ENCODE peak calls at places on chromosomes 6 and 20, in seven cellular contexts. One of them, this sample, is unnamed.

GRCh38 chr6:43614396-43614730 is 14.7 kb downstream of the GTPBP2 start:
- DNase-seq in A549: no peak
- DNase-seq in heart left ventricle: no peak
- DNase-seq in cardiac fibroblast: no peak
- DNase-seq in left ventricle myocardium inferior: no peak
- DNase-seq in AG04450: no peak
- DNase-seq in cardiac muscle cell: no peak
- DNase-seq in this sample: no peak

GRCh38 chr6:17265570-17265969 is 15.6 kb upstream of the RBM24 start:
- DNase-seq in A549: no peak
- DNase-seq in AG04450: no peak
- DNase-seq in cardiac muscle cell: no peak
- DNase-seq in cardiac fibroblast: no peak
- DNase-seq in left ventricle myocardium inferior: no peak
- DNase-seq in heart left ventricle: no peak
- DNase-seq in this sample: no peak

GRCh38 chr6:25022140-25022553 is 86.4 kb upstream of the RIPOR2 start:
- DNase-seq in heart left ventricle: no peak
- DNase-seq in AG04450: no peak
- DNase-seq in cardiac fibroblast: peak
- DNase-seq in left ventricle myocardium inferior: no peak
- DNase-seq in A549: no peak
- DNase-seq in cardiac muscle cell: no peak
- DNase-seq in this sample: no peak

GRCh38 chr6:113361014-113361645 is 496.0 kb upstream of the MARCKS start:
- DNase-seq in cardiac muscle cell: no peak
- DNase-seq in AG04450: no peak
- DNase-seq in A549: no peak
- DNase-seq in cardiac fibroblast: peak
- DNase-seq in left ventricle myocardium inferior: no peak
- DNase-seq in heart left ventricle: no peak
- DNase-seq in this sample: peak

GRCh38 chr20:24872291-24873014 is 76.6 kb upstream of the CST7 start:
- DNase-seq in AG04450: no peak
- DNase-seq in left ventricle myocardium inferior: no peak
- DNase-seq in cardiac muscle cell: no peak
- DNase-seq in cardiac fibroblast: no peak
- DNase-seq in heart left ventricle: no peak
- DNase-seq in A549: no peak
- DNase-seq in this sample: no peak

GRCh38 chr20:675453-676314 is at the start of gene SCRT2:
- DNase-seq in cardiac fibroblast: peak
- DNase-seq in left ventricle myocardium inferior: peak
- DNase-seq in heart left ventricle: peak
- DNase-seq in A549: peak
- DNase-seq in cardiac muscle cell: peak
- DNase-seq in AG04450: peak
- DNase-seq in this sample: no peak

GRCh38 chr6:125952764-125953501 is 3.6 kb upstream of the HINT3 start:
- DNase-seq in cardiac fibroblast: peak
- DNase-seq in left ventricle myocardium inferior: no peak
- DNase-seq in AG04450: no peak
- DNase-seq in cardiac muscle cell: no peak
- DNase-seq in heart left ventricle: no peak
- DNase-seq in A549: no peak
- DNase-seq in this sample: no peak

GRCh38 chr20:1160991-1161390 is 23.8 kb downstream of the TMEM74B start:
- DNase-seq in left ventricle myocardium inferior: no peak
- DNase-seq in A549: no peak
- DNase-seq in AG04450: no peak
- DNase-seq in cardiac muscle cell: no peak
- DNase-seq in heart left ventricle: no peak
- DNase-seq in cardiac fibroblast: no peak
- DNase-seq in this sample: no peak

DNA sequence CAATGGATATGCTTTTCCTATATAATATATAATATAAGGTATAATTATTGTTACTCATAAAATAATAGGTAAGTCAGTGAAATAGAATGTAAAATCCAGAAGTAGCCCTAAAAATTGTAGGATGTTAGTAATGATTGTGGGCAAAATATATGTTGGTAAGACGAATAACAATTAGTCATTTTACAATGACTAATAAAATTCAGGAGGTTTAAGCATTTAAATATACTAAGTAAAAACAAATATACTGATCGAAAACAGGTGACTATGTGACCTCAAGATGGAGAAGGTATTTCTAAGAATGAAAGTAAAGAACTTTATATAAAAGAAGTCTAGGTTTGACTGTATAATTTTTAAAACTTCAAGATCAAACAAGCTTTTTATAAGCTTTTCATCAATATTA is 28.9 kb downstream of the FUCA2 start:
- DNase-seq in cardiac muscle cell: no peak
- DNase-seq in heart left ventricle: no peak
- DNase-seq in cardiac fibroblast: no peak
- DNase-seq in A549: no peak
- DNase-seq in left ventricle myocardium inferior: no peak
- DNase-seq in AG04450: no peak
- DNase-seq in this sample: no peak
- TF ChIP-seq CTCF in cardiac muscle cell: no peak
- TF ChIP-seq CTCF in heart left ventricle: no peak
- TF ChIP-seq CTCF in cardiac fibroblast: no peak
- TF ChIP-seq CTCF in A549: no peak
- TF ChIP-seq CTCF in left ventricle myocardium inferior: no peak
- TF ChIP-seq CTCF in AG04450: no peak
- TF ChIP-seq CTCF in this sample: no peak

GRCh38 chr6:33782561-33782960 is 6.4 kb downstream of the LEMD2 start:
- DNase-seq in cardiac muscle cell: no peak
- DNase-seq in left ventricle myocardium inferior: no peak
- DNase-seq in AG04450: no peak
- DNase-seq in A549: no peak
- DNase-seq in cardiac fibroblast: no peak
- DNase-seq in heart left ventricle: no peak
- DNase-seq in this sample: no peak

GRCh38 chr6:33779305-33779704 is 9.6 kb downstream of the LEMD2 start:
- DNase-seq in A549: no peak
- DNase-seq in heart left ventricle: no peak
- DNase-seq in cardiac muscle cell: peak
- DNase-seq in cardiac fibroblast: no peak
- DNase-seq in left ventricle myocardium inferior: no peak
- DNase-seq in AG04450: no peak
- DNase-seq in this sample: no peak

GRCh38 chr6:33779895-33780294 is 9.0 kb downstream of the LEMD2 start:
- DNase-seq in AG04450: no peak
- DNase-seq in left ventricle myocardium inferior: no peak
- DNase-seq in heart left ventricle: no peak
- DNase-seq in cardiac muscle cell: no peak
- DNase-seq in cardiac fibroblast: no peak
- DNase-seq in A549: no peak
- DNase-seq in this sample: no peak

GRCh38 chr6:33783781-33784520 is 5.0 kb downstream of the LEMD2 start:
- DNase-seq in cardiac fibroblast: no peak
- DNase-seq in heart left ventricle: no peak
- DNase-seq in A549: no peak
- DNase-seq in AG04450: no peak
- DNase-seq in cardiac muscle cell: no peak
- DNase-seq in left ventricle myocardium inferior: no peak
- DNase-seq in this sample: no peak

DNA sequence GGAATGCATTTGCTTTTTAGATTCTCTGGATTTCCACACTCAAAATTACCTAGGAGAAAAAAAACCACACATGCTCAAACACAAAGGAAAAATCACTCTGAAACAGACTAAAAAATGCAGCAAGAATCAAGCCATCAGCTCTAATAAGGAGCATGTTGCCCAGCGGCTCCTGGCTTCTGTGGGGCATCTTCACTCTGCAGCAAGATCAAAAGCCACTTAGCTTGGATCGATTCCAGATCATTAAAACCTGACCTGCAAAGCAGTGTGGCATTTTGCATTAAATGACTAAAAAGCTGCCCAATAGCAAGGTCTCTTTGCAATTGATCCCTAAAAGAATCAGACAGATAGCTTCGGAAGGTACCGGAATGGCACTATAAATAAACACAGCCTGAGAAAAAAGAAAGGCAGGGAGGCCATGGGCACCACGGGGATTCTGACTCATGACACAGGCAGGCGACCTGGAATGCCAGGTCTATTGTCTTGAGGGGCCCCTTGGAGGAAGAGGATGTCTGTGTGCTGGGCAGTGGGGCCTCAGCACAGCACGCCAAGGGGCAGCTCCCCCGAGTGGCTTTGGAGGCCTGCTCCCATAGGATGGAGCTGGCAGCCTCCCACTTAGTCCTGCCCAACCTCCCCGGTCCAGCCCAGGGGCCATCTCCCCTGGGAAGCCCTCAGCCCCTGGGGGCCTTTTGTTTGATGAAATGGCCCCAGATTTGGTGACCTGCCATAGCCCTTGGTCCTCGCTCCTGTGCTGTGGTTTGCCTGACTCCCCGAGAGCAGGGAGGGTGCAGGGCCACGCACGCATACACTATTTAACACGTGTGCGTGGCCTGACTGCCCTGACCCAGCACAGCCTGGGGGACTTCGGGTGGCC is 7.6 kb downstream of the LEMD2 start:
- DNase-seq in cardiac muscle cell: no peak
- DNase-seq in cardiac fibroblast: peak
- DNase-seq in AG04450: no peak
- DNase-seq in heart left ventricle: no peak
- DNase-seq in A549: peak
- DNase-seq in left ventricle myocardium inferior: no peak
- DNase-seq in this sample: peak
- H3K4me3 ChIP-seq in cardiac muscle cell: no peak
- H3K4me3 ChIP-seq in cardiac fibroblast: no peak
- H3K4me3 ChIP-seq in AG04450: no peak
- H3K4me3 ChIP-seq in heart left ventricle: no peak
- H3K4me3 ChIP-seq in A549: no peak
- H3K4me3 ChIP-seq in left ventricle myocardium inferior: no peak
- H3K4me3 ChIP-seq in this sample: no peak

GRCh38 chr20:58599966-58600365 is 51.1 kb upstream of the STX16 start:
- DNase-seq in cardiac fibroblast: no peak
- DNase-seq in cardiac muscle cell: no peak
- DNase-seq in heart left ventricle: no peak
- DNase-seq in AG04450: no peak
- DNase-seq in left ventricle myocardium inferior: no peak
- DNase-seq in A549: no peak
- DNase-seq in this sample: no peak

GRCh38 chr20:58596244-58597010 is 54.7 kb upstream of the STX16 start:
- DNase-seq in heart left ventricle: no peak
- DNase-seq in A549: no peak
- DNase-seq in left ventricle myocardium inferior: no peak
- DNase-seq in AG04450: no peak
- DNase-seq in cardiac muscle cell: no peak
- DNase-seq in cardiac fibroblast: no peak
- DNase-seq in this sample: no peak

GRCh38 chr20:58598271-58599015 is 52.6 kb upstream of the STX16 start:
- DNase-seq in cardiac fibroblast: peak
- DNase-seq in heart left ventricle: peak
- DNase-seq in left ventricle myocardium inferior: peak
- DNase-seq in AG04450: peak
- DNase-seq in cardiac muscle cell: no peak
- DNase-seq in A549: no peak
- DNase-seq in this sample: no peak

GRCh38 chr20:58595167-58595566 is 55.9 kb upstream of the STX16 start:
- DNase-seq in AG04450: no peak
- DNase-seq in heart left ventricle: no peak
- DNase-seq in A549: no peak
- DNase-seq in cardiac fibroblast: no peak
- DNase-seq in left ventricle myocardium inferior: no peak
- DNase-seq in cardiac muscle cell: no peak
- DNase-seq in this sample: no peak

DNA sequence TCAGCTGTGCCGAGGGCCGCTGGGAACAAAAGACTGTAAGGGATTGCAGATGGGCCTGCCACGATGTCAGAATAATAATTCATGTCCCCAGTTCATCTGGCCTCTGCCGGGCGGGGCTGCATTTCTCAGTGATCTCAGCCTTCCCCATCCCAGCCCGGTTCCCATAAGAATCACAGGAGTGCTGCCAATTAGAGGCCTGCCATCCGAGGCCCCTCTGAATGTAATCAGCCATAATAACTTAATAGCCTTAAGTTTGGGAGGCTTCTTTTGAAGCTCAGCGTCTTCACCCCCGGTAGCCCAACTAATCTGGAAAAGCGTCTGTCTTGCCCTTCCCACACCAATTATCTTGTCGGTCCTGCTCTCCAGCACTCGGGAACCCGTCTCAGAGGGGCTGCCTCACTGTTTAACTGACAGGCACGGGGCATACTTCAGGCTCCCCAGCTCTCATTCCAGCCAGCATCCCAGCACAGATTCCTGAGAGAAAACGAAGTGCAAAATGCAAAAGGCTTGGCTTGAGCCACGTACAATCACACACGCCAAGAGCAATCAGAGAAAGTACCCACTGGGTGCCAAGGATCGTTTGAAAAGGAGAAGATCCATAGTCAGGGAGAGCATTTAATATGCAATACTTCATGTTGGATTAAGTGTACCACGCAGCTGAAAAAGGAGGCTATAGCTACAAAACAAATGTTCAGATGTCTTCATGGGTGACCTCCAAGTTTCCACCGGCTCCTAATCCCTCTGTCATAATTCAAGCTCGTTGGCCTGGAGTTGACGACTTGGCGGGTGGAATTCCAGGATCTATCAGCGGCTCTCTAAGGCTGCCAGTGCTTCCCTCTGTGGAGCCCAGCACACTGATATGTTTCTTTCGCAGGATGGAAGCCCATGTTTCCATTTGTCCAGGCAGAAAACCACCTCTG is 53.8 kb upstream of the STX16 start:
- DNase-seq in cardiac fibroblast: no peak
- DNase-seq in AG04450: no peak
- DNase-seq in heart left ventricle: peak
- DNase-seq in A549: no peak
- DNase-seq in left ventricle myocardium inferior: peak
- DNase-seq in cardiac muscle cell: peak
- DNase-seq in this sample: no peak
- TF ChIP-seq CTCF in cardiac fibroblast: no peak
- TF ChIP-seq CTCF in AG04450: no peak
- TF ChIP-seq CTCF in heart left ventricle: no peak
- TF ChIP-seq CTCF in A549: no peak
- TF ChIP-seq CTCF in left ventricle myocardium inferior: no peak
- TF ChIP-seq CTCF in cardiac muscle cell: no peak
- TF ChIP-seq CTCF in this sample: no peak

GRCh38 chr20:59751075-59751711 is 146.9 kb downstream of the PHACTR3 start:
- DNase-seq in heart left ventricle: peak
- DNase-seq in cardiac muscle cell: no peak
- DNase-seq in cardiac fibroblast: peak
- DNase-seq in A549: peak
- DNase-seq in AG04450: no peak
- DNase-seq in left ventricle myocardium inferior: peak
- DNase-seq in this sample: no peak

GRCh38 chr20:59747671-59748515 is 143.6 kb downstream of the PHACTR3 start:
- DNase-seq in A549: no peak
- DNase-seq in cardiac muscle cell: no peak
- DNase-seq in AG04450: no peak
- DNase-seq in heart left ventricle: no peak
- DNase-seq in left ventricle myocardium inferior: no peak
- DNase-seq in cardiac fibroblast: no peak
- DNase-seq in this sample: no peak

GRCh38 chr20:59750209-59750840 is 146.0 kb downstream of the PHACTR3 start:
- DNase-seq in AG04450: no peak
- DNase-seq in cardiac fibroblast: no peak
- DNase-seq in A549: no peak
- DNase-seq in cardiac muscle cell: no peak
- DNase-seq in left ventricle myocardium inferior: no peak
- DNase-seq in heart left ventricle: no peak
- DNase-seq in this sample: no peak

GRCh38 chr20:59749293-59749680 is 144.9 kb downstream of the PHACTR3 start:
- DNase-seq in left ventricle myocardium inferior: no peak
- DNase-seq in AG04450: no peak
- DNase-seq in A549: no peak
- DNase-seq in heart left ventricle: peak
- DNase-seq in cardiac fibroblast: peak
- DNase-seq in cardiac muscle cell: no peak
- DNase-seq in this sample: no peak

GRCh38 chr20:59748555-59749292 is 144.4 kb downstream of the PHACTR3 start:
- DNase-seq in left ventricle myocardium inferior: no peak
- DNase-seq in cardiac fibroblast: peak
- DNase-seq in heart left ventricle: peak
- DNase-seq in AG04450: no peak
- DNase-seq in A549: no peak
- DNase-seq in cardiac muscle cell: no peak
- DNase-seq in this sample: no peak
- H3K4me3 ChIP-seq in left ventricle myocardium inferior: no peak
- H3K4me3 ChIP-seq in cardiac fibroblast: no peak
- H3K4me3 ChIP-seq in heart left ventricle: no peak
- H3K4me3 ChIP-seq in AG04450: no peak
- H3K4me3 ChIP-seq in A549: no peak
- H3K4me3 ChIP-seq in cardiac muscle cell: no peak
- H3K4me3 ChIP-seq in this sample: no peak